ENCODE peak calls at places on chromosomes 13 and 19, in nine cellular contexts. H is fibroblast of lung, U is IMR-90, N is astrocyte, O is right atrium auricular region, K is SK-N-SH, Y is AG04450, T is B cell, G is AG09309. Q is an unnamed sample.

GRCh38 chr19:3483226-3483628 is at the start of gene SMIM44:
- DNase-seq in H (no peak), U (no peak), N (no peak), O (no peak), K (no peak), Y (no peak), T (no peak), G (no peak), Q (no peak)

GRCh38 chr19:6233827-6234511 is 45.8 kb downstream of the MLLT1 start:
- DNase-seq in H (no peak), U (no peak), N (no peak), O (no peak), K (peak; percentile 68), Y (no peak), T (no peak), G (no peak), Q (no peak)

GRCh38 chr13:102580552-102581169 is 16.1 kb upstream of the TPP2 start:
- DNase-seq in H (peak; percentile 84), U (peak; percentile 80), N (peak; percentile 30), O (no peak), K (peak; percentile 54), Y (peak; percentile 50), T (peak; percentile 71), G (peak; percentile 45), Q (no peak)

GRCh38 chr19:29690842-29691241 is 24.2 kb downstream of the C19orf12 start:
- DNase-seq in H (peak; percentile 66), U (peak; percentile 49), N (no peak), O (no peak), K (no peak), Y (no peak), T (peak; percentile 57), G (no peak), Q (no peak)

GRCh38 chr19:7544626-7545025 is 9.1 kb downstream of the PNPLA6 start:
- DNase-seq in H (no peak), U (no peak), N (no peak), O (no peak), K (no peak), Y (no peak), T (no peak), G (no peak), Q (no peak)

GRCh38 chr13:106858910-106859309 is 291.0 kb upstream of the ARGLU1 start:
- DNase-seq in H (no peak), U (no peak), N (no peak), O (no peak), K (no peak), Y (no peak), T (no peak), G (no peak), Q (no peak)

GRCh38 chr13:66509176-66509575 is 721.0 kb downstream of the PCDH9 start:
- DNase-seq in H (no peak), U (peak; percentile 12), N (no peak), O (no peak), K (no peak), Y (no peak), T (no peak), G (no peak), Q (no peak)

GRCh38 chr19:45824041-45824471 is 8.9 kb upstream of the RSPH6A start:
- DNase-seq in H (no peak), U (no peak), N (peak; percentile 39), O (no peak), K (no peak), Y (no peak), T (no peak), G (no peak), Q (no peak)

GRCh38 chr13:110663044-110663443 is 42.9 kb downstream of the CARS2 start:
- DNase-seq in H (no peak), U (no peak), N (no peak), O (no peak), K (no peak), Y (no peak), T (no peak), G (no peak), Q (peak; percentile 64)

GRCh38 chr19:8526345-8527062 is 12.5 kb upstream of the ZNF414 start:
- DNase-seq in H (peak; percentile 90), U (peak; percentile 88), N (peak; percentile 82), O (peak; percentile 92), K (peak; percentile 95), Y (peak; percentile 78), T (no peak), G (no peak), Q (peak; percentile 98)

GRCh38 chr13:106143392-106143791 is 392.1 kb downstream of the EFNB2 start:
- DNase-seq in H (peak; percentile 95), U (peak; percentile 90), N (peak; percentile 55), O (no peak), K (no peak), Y (peak; percentile 61), T (no peak), G (no peak), Q (no peak)

GRCh38 chr13:25446261-25446660 is 74.5 kb downstream of the ATP8A2 start:
- DNase-seq in H (no peak), U (no peak), N (no peak), O (no peak), K (no peak), Y (no peak), T (no peak), G (no peak), Q (no peak)

GRCh38 chr13:100244431-100244830 is 155.5 kb downstream of the PCCA start:
- DNase-seq in H (no peak), U (no peak), N (peak; percentile 6), O (no peak), K (no peak), Y (no peak), T (no peak), G (no peak), Q (no peak)

GRCh38 chr13:72545030-72545719 is 182.3 kb downstream of the MZT1 start:
- DNase-seq in H (no peak), U (no peak), N (no peak), O (no peak), K (no peak), Y (no peak), T (no peak), G (no peak), Q (no peak)

GRCh38 chr19:30888937-30889336 is 460.3 kb downstream of the TSHZ3 start:
- DNase-seq in H (no peak), U (no peak), N (no peak), O (no peak), K (no peak), Y (no peak), T (no peak), G (no peak), Q (no peak)

GRCh38 chr13:113121928-113122420 is 625 bp upstream of the F10 start:
- DNase-seq in H (no peak), U (no peak), N (no peak), O (no peak), K (peak; percentile 66), Y (no peak), T (no peak), G (no peak), Q (peak; percentile 73)

GRCh38 chr13:113121183-113121927 is 1.2 kb upstream of the F10 start:
- DNase-seq in H (no peak), U (no peak), N (no peak), O (no peak), K (no peak), Y (no peak), T (no peak), G (no peak), Q (peak; percentile 82)

GRCh38 chr13:113124211-113125025 is 1.8 kb downstream of the F10 start:
- DNase-seq in H (no peak), U (no peak), N (no peak), O (no peak), K (no peak), Y (no peak), T (no peak), G (no peak), Q (peak; percentile 77)

GRCh38 chr13:113122571-113123225 is at the start of gene F10:
- DNase-seq in H (peak; percentile 74), U (peak; percentile 75), N (no peak), O (peak; percentile 80), K (peak; percentile 96), Y (peak; percentile 39), T (no peak), G (peak; percentile 4), Q (peak; percentile 84)

GRCh38 chr13:113123226-113124150 is 889 bp downstream of the F10 start:
- DNase-seq in H (no peak), U (no peak), N (no peak), O (no peak), K (peak; percentile 69), Y (no peak), T (no peak), G (no peak), Q (peak; percentile 75)
- TF ChIP-seq CTCF in H (no peak), U (peak; percentile 24), N (no peak), O (no peak), K (peak; percentile 26), Y (peak; percentile 30), T (no peak), G (peak; percentile 19), Q (no peak)

GRCh38 chr13:21625366-21625765 is 21.4 kb upstream of the MICU2 start:
- DNase-seq in H (peak; percentile 51), U (peak; percentile 52), N (peak; percentile 7), O (no peak), K (peak; percentile 36), Y (no peak), T (peak; percentile 32), G (no peak), Q (no peak)
- TF ChIP-seq CTCF in H (peak; percentile 49), U (peak; percentile 74), N (peak; percentile 38), O (no peak), K (peak; percentile 66), Y (peak; percentile 66), T (no peak), G (peak; percentile 63), Q (peak; percentile 52)

GRCh38 chr13:94550030-94550738 is 45.8 kb downstream of the TGDS start:
- DNase-seq in H (peak; percentile 62), U (peak; percentile 52), N (peak; percentile 49), O (no peak), K (no peak), Y (peak; percentile 7), T (no peak), G (peak; percentile 7), Q (no peak)

GRCh38 chr13:94552095-94552494 is 43.9 kb downstream of the TGDS start:
- DNase-seq in H (no peak), U (no peak), N (no peak), O (no peak), K (no peak), Y (no peak), T (no peak), G (no peak), Q (no peak)

GRCh38 chr13:94546071-94546839 is 49.7 kb downstream of the TGDS start:
- DNase-seq in H (no peak), U (no peak), N (no peak), O (no peak), K (no peak), Y (no peak), T (no peak), G (no peak), Q (no peak)

GRCh38 chr13:94549241-94550029 is 46.5 kb downstream of the TGDS start:
- DNase-seq in H (peak; percentile 98), U (peak; percentile 96), N (peak; percentile 92), O (peak; percentile 98), K (peak; percentile 93), Y (peak; percentile 92), T (peak; percentile 96), G (peak; percentile 89), Q (peak; percentile 97)

GRCh38 chr13:94548382-94549240 is 47.3 kb downstream of the TGDS start:
- DNase-seq in H (peak; percentile 57), U (peak; percentile 29), N (peak; percentile 27), O (peak; percentile 64), K (peak; percentile 49), Y (no peak), T (no peak), G (peak; percentile 7), Q (no peak)
- TF ChIP-seq CTCF in H (peak; percentile 8), U (peak; percentile 4), N (no peak), O (no peak), K (peak; percentile 40), Y (no peak), T (peak; percentile 27), G (no peak), Q (peak; percentile 28)

GRCh38 chr19:47514151-47514868 is 553 bp downstream of the NAPA start:
- DNase-seq in H (no peak), U (no peak), N (no peak), O (no peak), K (peak; percentile 42), Y (no peak), T (no peak), G (no peak), Q (no peak)
- TF ChIP-seq CTCF in H (no peak), U (no peak), N (no peak), O (no peak), K (no peak), Y (no peak), T (no peak), G (no peak), Q (no peak)